ENCODE peak calls at places on chromosomes 3 and 15, in four cellular contexts. U, Z, T and G are unnamed samples. For H3K36me3, the result is how much of the 10 kb centered on the place peaks cover.

GRCh38 chr3:131561511-131561910 is 58.7 kb upstream of the MRPL3 start:
- DNase-seq in Z (no peak), T (no peak), U (no peak), G (no peak)

GRCh38 chr3:109355625-109356441 is 18.5 kb upstream of the DPPA4 start:
- DNase-seq in Z (no peak), T (no peak), U (no peak), G (peak)

GRCh38 chr15:62306851-62307504 is 141.9 kb upstream of the C2CD4B start:
- DNase-seq in T (peak), Z (no peak), U (peak), G (peak)

GRCh38 chr15:76059320-76060097 is at the start of gene TMEM266:
- DNase-seq in T (peak), U (peak), Z (no peak), G (no peak)

GRCh38 chr3:78972617-78973301 is 795.0 kb downstream of the ROBO1 start:
- DNase-seq in T (no peak), U (no peak), Z (no peak), G (no peak)

GRCh38 chr15:73683624-73684536 is at the start of gene CD276:
- DNase-seq in Z (no peak), T (peak), U (peak), G (no peak)

GRCh38 chr3:127083778-127084355 is 101.0 kb downstream of the PLXNA1 start:
- DNase-seq in U (no peak), Z (no peak), T (no peak), G (no peak)

GRCh38 chr3:59290358-59290757 is 240.5 kb upstream of the CFAP20DC start:
- DNase-seq in Z (no peak), U (no peak), T (no peak), G (no peak)

GRCh38 chr3:45647148-45647619 is 42.0 kb upstream of the SACM1L start:
- DNase-seq in U (peak), T (no peak), Z (no peak), G (no peak)

GRCh38 chr3:33364060-33364459 is 76.1 kb downstream of the UBP1 start:
- DNase-seq in T (no peak), U (no peak), Z (no peak), G (no peak)

GRCh38 chr3:132135628-132136333 is 101.0 kb upstream of the CPNE4 start:
- DNase-seq in T (no peak), U (peak), Z (no peak), G (no peak)

GRCh38 chr3:14481018-14481645 is 59.0 kb downstream of the GRIP2 start:
- DNase-seq in U (no peak), T (no peak), Z (no peak), G (no peak)

GRCh38 chr3:14478943-14479550 is 61.1 kb downstream of the GRIP2 start:
- DNase-seq in U (no peak), T (no peak), Z (no peak), G (no peak)

GRCh38 chr3:14479591-14479990 is 60.6 kb downstream of the GRIP2 start:
- DNase-seq in Z (no peak), U (no peak), T (no peak), G (no peak)

GRCh38 chr3:14481646-14482036 is 58.5 kb downstream of the GRIP2 start:
- DNase-seq in Z (no peak), T (no peak), U (no peak), G (no peak)

DNA sequence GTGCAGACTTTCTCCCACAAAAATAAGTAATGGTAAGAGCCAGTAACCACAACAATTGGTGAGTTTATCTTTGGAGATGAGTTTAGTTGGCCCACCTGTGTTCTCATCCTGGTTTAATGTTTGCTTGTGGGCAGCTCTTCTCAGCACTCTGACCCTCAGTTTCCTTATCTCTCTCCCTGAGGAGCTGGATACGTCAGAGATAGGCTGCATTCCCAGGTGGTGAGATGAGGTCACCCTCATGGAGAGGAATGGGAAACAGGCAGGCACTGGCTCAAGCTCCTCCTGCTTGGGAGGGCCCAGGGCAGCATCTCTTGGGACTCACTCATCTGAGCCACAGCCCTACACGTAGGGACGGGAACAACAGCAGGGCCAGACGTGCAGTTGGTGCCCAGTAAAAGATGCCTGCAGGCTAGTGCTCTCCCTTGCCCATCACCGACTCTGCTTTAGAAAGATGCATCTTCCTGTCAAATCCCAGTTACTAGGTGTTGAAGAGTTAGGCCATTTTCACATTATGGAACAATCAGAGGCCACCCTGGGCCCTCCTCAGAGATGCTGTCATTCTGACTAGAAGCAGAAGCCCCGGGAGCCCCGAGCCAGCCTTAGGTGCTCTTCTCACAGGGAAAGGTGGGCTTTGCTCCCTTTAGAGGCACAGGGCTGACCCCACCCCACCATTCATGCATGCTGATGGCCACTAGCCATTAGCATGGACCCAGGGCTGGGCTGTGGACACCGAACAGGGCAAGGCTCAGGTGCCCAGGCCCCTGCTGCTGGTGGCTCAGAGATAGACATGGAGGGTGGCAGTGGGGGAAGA is 59.7 kb downstream of the GRIP2 start:
- DNase-seq in T (no peak), Z (no peak), U (no peak), G (no peak)
- H3K36me3 ChIP-seq in T (under half), Z (half or more), U (under half), G (under half)

GRCh38 chr15:55858661-55859060 is 115.7 kb upstream of the PRTG start:
- DNase-seq in T (no peak), Z (no peak), U (peak), G (no peak)

GRCh38 chr15:55856506-55856905 is 113.6 kb upstream of the PRTG start:
- DNase-seq in U (peak), T (no peak), Z (no peak), G (no peak)

GRCh38 chr15:55863911-55864310 is 121.0 kb upstream of the PRTG start:
- DNase-seq in T (no peak), U (no peak), Z (no peak), G (no peak)

GRCh38 chr15:55859681-55860080 is 116.7 kb upstream of the PRTG start:
- DNase-seq in Z (no peak), T (no peak), U (no peak), G (no peak)

GRCh38 chr15:55861115-55861514 is 118.2 kb upstream of the PRTG start:
- DNase-seq in U (no peak), Z (no peak), T (no peak), G (no peak)
- H3K27ac ChIP-seq in U (no peak), Z (no peak), T (no peak), G (no peak)

DNA sequence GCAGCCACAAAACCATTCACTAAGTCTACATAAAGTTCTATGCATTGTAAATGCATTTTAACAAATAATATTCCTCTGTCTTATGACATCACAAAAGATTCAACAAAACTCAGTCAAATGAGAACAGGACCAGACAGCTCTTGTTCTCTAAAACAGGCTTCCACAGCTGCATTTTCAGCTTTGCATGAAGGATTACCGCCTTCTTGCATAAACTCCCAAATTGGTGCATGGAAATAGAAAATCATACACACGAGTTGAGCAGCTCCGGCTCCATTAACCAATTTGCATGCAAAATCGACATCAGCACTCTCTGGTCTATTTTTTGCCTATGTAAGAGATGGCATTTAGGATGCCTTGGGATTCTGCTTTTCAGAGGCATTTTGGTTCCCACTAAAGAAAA is 66.3 kb downstream of the RFTN1 start:
- DNase-seq in U (no peak), T (no peak), Z (no peak), G (no peak)
- H3K36me3 ChIP-seq in U (under half), T (under half), Z (under half), G (under half)

GRCh38 chr3:125058529-125058928 is 2.7 kb upstream of the HEG1 start:
- DNase-seq in T (no peak), Z (no peak), U (no peak), G (no peak)
- H3K27ac ChIP-seq in T (peak), Z (no peak), U (no peak), G (no peak)

GRCh38 chr3:151015762-151016161 is 43.2 kb upstream of the CLRN1 start:
- DNase-seq in T (no peak), Z (no peak), U (no peak), G (no peak)
- H3K36me3 ChIP-seq in T (under half), Z (under half), U (under half), G (under half)